ENCODE peak calls at places on chromosomes 5 and 9, in five cellular contexts. O is NCI-H1092 treated with DMSO at 0.1 percent for 48 hours; R is HT1080; G is effector memory CD4-positive, alpha-beta T cell; U is stomach. Z is an unnamed sample.

GRCh38 chr9:109859447-109859846 is 79.4 kb downstream of the PALM2AKAP2 start:
- DNase-seq in O (no peak), R (no peak), G (no peak), U (no peak), Z (no peak)

GRCh38 chr9:16624356-16624755 is 246.1 kb downstream of the BNC2 start:
- DNase-seq in O (no peak), R (no peak), G (no peak), U (no peak), Z (no peak)

GRCh38 chr5:43967165-43967564 is 364.2 kb downstream of the NNT start:
- DNase-seq in O (no peak), R (no peak), G (no peak), U (no peak), Z (no peak)

GRCh38 chr5:13771011-13771571 is 173.4 kb downstream of the DNAH5 start:
- DNase-seq in O (no peak), R (peak), G (no peak), U (no peak), Z (no peak)

GRCh38 chr9:77014597-77015263 is 4.7 kb upstream of the FOXB2 start:
- DNase-seq in O (no peak), R (no peak), G (no peak), U (no peak), Z (no peak)

GRCh38 chr9:128115187-128116103 is 12.1 kb downstream of the PTGES2 start:
- DNase-seq in O (no peak), R (no peak), G (no peak), U (peak), Z (no peak)

GRCh38 chr5:177455036-177455660 is 8.5 kb downstream of the PRR7 start:
- DNase-seq in O (peak), R (no peak), G (peak), U (peak), Z (peak)

GRCh38 chr9:91483835-91484234 is 60.2 kb upstream of the NFIL3 start:
- DNase-seq in O (no peak), R (no peak), G (no peak), U (no peak), Z (no peak)

GRCh38 chr5:32027717-32028321 is 146.3 kb downstream of the GOLPH3 start:
- DNase-seq in O (no peak), R (peak), G (no peak), U (no peak), Z (no peak)

GRCh38 chr5:134545070-134545868 is 19.8 kb downstream of the JADE2 start:
- DNase-seq in O (no peak), R (no peak), G (no peak), U (no peak), Z (no peak)

GRCh38 chr9:73269430-73270101 is 117.9 kb downstream of the ANXA1 start:
- DNase-seq in O (peak), R (peak), G (no peak), U (no peak), Z (no peak)

GRCh38 chr9:74838351-74838750 is 49.4 kb downstream of the TRPM6 start:
- DNase-seq in O (no peak), R (no peak), G (no peak), U (no peak), Z (no peak)

GRCh38 chr9:126292736-126293521 is 33.7 kb upstream of the MVB12B start:
- DNase-seq in O (no peak), R (no peak), G (no peak), U (no peak), Z (no peak)

GRCh38 chr9:98192503-98193335 is at the start of gene CORO2A:
- DNase-seq in O (peak), R (peak), G (peak), U (peak), Z (peak)

GRCh38 chr5:141573489-141574121 is 45.2 kb downstream of the DIAPH1 start:
- DNase-seq in O (no peak), R (no peak), G (no peak), U (no peak), Z (no peak)

GRCh38 chr5:106174903-106175302 is 1495.8 kb downstream of the EFNA5 start:
- DNase-seq in O (no peak), R (no peak), G (no peak), U (no peak), Z (no peak)

GRCh38 chr5:6905423-6905822 is 192.2 kb downstream of the TENT4A start:
- DNase-seq in O (no peak), R (no peak), G (no peak), U (no peak), Z (no peak)

GRCh38 chr5:6311568-6312501 is 66.5 kb downstream of the MED10 start:
- DNase-seq in O (no peak), R (no peak), G (no peak), U (no peak), Z (no peak)

GRCh38 chr5:38426493-38426892 is 130.0 kb downstream of the LIFR start:
- DNase-seq in O (no peak), R (peak), G (no peak), U (no peak), Z (no peak)

GRCh38 chr5:129133553-129133952 is 39.0 kb downstream of the ISOC1 start:
- DNase-seq in O (no peak), R (no peak), G (no peak), U (no peak), Z (no peak)

GRCh38 chr5:142095651-142096330 is 12.8 kb upstream of the NDFIP1 start:
- DNase-seq in O (no peak), R (no peak), G (peak), U (no peak), Z (peak)

GRCh38 chr5:103362211-103362610 is 103.6 kb downstream of the MACIR start:
- DNase-seq in O (no peak), R (no peak), G (no peak), U (no peak), Z (no peak)

GRCh38 chr5:103014983-103015382 is 105.0 kb downstream of the GIN1 start:
- DNase-seq in O (no peak), R (no peak), G (no peak), U (no peak), Z (no peak)

GRCh38 chr5:88727705-88728313 is 155.2 kb downstream of the MEF2C start:
- DNase-seq in O (peak), R (no peak), G (no peak), U (no peak), Z (no peak)

GRCh38 chr5:5492087-5492933 is 69.8 kb downstream of the ICE1 start:
- DNase-seq in O (peak), R (peak), G (no peak), U (no peak), Z (peak)

GRCh38 chr5:149007174-149007573 is 55.7 kb downstream of the SH3TC2 start:
- DNase-seq in O (no peak), R (peak), G (no peak), U (no peak), Z (no peak)

GRCh38 chr5:143922718-143923117 is 110.8 kb downstream of the HMHB1 start:
- DNase-seq in O (no peak), R (peak), G (no peak), U (no peak), Z (no peak)

GRCh38 chr9:111399772-111400563 is 69.9 kb upstream of the OR2K2 start:
- DNase-seq in O (no peak), R (peak), G (no peak), U (peak), Z (no peak)

GRCh38 chr9:12955510-12956163 is 180.8 kb downstream of the LURAP1L start:
- DNase-seq in O (no peak), R (no peak), G (no peak), U (no peak), Z (no peak)

GRCh38 chr5:1031306-1031959 is 22.8 kb downstream of the NKD2 start:
- DNase-seq in O (no peak), R (no peak), G (no peak), U (no peak), Z (no peak)

GRCh38 chr5:36355513-36355912 is 53.8 kb upstream of the RANBP3L start:
- DNase-seq in O (no peak), R (peak), G (no peak), U (no peak), Z (no peak)

GRCh38 chr5:126104951-126105350 is 318.3 kb upstream of the GRAMD2B start:
- DNase-seq in O (no peak), R (no peak), G (no peak), U (no peak), Z (no peak)

GRCh38 chr5:39437469-39437868 is 12.7 kb upstream of the DAB2 start:
- DNase-seq in O (no peak), R (peak), G (no peak), U (no peak), Z (no peak)

GRCh38 chr5:32981061-32981460 is 269.9 kb downstream of the NPR3 start:
- DNase-seq in O (no peak), R (no peak), G (no peak), U (no peak), Z (no peak)